ENCODE peak calls at places on chromosomes 7 and 10, in six cellular contexts. U is AG04450, J is cardiac muscle cell, W is choroid plexus epithelial cell, K is neural progenitor cell, N is A549. V is an unnamed sample.

GRCh38 chr10:132185601-132186487 is 904 bp upstream of the DPYSL4 start:
- DNase-seq in U (no peak), J (peak), W (peak), K (peak), N (no peak), V (no peak)

GRCh38 chr10:16570731-16571130 is 49.1 kb upstream of the C1QL3 start:
- DNase-seq in U (no peak), J (no peak), W (no peak), K (no peak), N (no peak), V (no peak)

GRCh38 chr10:79405221-79405994 is 40.0 kb downstream of the ZCCHC24 start:
- DNase-seq in U (no peak), J (peak), W (peak), K (no peak), N (no peak), V (no peak)

GRCh38 chr10:23047201-23048050 is 48.0 kb upstream of the MSRB2 start:
- DNase-seq in U (no peak), J (peak), W (peak), K (no peak), N (no peak), V (no peak)

GRCh38 chr7:136911362-136911761 is 42.9 kb downstream of the CHRM2 start:
- DNase-seq in U (no peak), J (no peak), W (peak), K (no peak), N (no peak), V (no peak)

GRCh38 chr10:17026686-17027485 is 102.7 kb downstream of the CUBN start:
- DNase-seq in U (no peak), J (peak), W (peak), K (no peak), N (no peak), V (no peak)

GRCh38 chr7:127652333-127653248 is 597 bp downstream of the SND1 start:
- DNase-seq in U (no peak), J (peak), W (peak), K (no peak), N (peak), V (no peak)

GRCh38 chr7:88791891-88792290 is 3.6 kb downstream of the TEX47 start:
- DNase-seq in U (no peak), J (no peak), W (no peak), K (no peak), N (no peak), V (no peak)

GRCh38 chr7:44775383-44776107 is 20.9 kb upstream of the PPIA start:
- DNase-seq in U (no peak), J (no peak), W (no peak), K (no peak), N (no peak), V (no peak)

GRCh38 chr10:130388746-130389145 is 252.6 kb downstream of the GLRX3 start:
- DNase-seq in U (no peak), J (no peak), W (no peak), K (no peak), N (no peak), V (no peak)

V was measured in C1 segment of cervical spinal cord.